ENCODE peak calls at places on chromosomes 1 and 21, in five cellular contexts. O, P, N, L and F are unnamed samples.

GRCh38 chr1:103146143-103146542 is 37.8 kb upstream of the COL11A1 start:
- DNase-seq in O (no peak), P (no peak), N (peak; percentile 29), L (no peak), F (no peak)

GRCh38 chr1:70034403-70034802 is 171.0 kb downstream of the LRRC40 start:
- DNase-seq in O (no peak), P (peak; percentile 77), N (peak; percentile 51), L (no peak), F (peak; percentile 51)

GRCh38 chr21:37793660-37794059 is 122.6 kb downstream of the KCNJ6 start:
- DNase-seq in O (no peak), P (peak; percentile 79), N (peak; percentile 36), L (no peak), F (no peak)

GRCh38 chr1:2446394-2446793 is 29.7 kb upstream of the PLCH2 start:
- DNase-seq in O (no peak), P (no peak), N (no peak), L (no peak), F (no peak)

GRCh38 chr1:17097125-17097524 is 22.1 kb downstream of the PADI2 start:
- DNase-seq in O (no peak), P (no peak), N (no peak), L (no peak), F (no peak)

GRCh38 chr1:45836451-45836850 is 33.0 kb downstream of the MAST2 start:
- DNase-seq in O (no peak), P (no peak), N (no peak), L (no peak), F (peak; percentile 68)

GRCh38 chr1:185567006-185567405 is 167.2 kb upstream of the HMCN1 start:
- DNase-seq in O (no peak), P (peak; percentile 58), N (peak; percentile 64), L (no peak), F (no peak)

GRCh38 chr21:16709866-16710550 is 802.8 kb upstream of the CXADR start:
- DNase-seq in O (peak; percentile 15), P (peak; percentile 77), N (peak; percentile 76), L (no peak), F (no peak)

GRCh38 chr1:76210130-76210529 is 135.6 kb downstream of the ST6GALNAC3 start:
- DNase-seq in O (no peak), P (no peak), N (no peak), L (no peak), F (peak; percentile 39)

GRCh38 chr1:35988237-35988636 is 57.3 kb downstream of the AGO3 start:
- DNase-seq in O (no peak), P (no peak), N (no peak), L (no peak), F (no peak)
- H3K27ac ChIP-seq in O (no peak overlapping the region), P (no peak overlapping the region), N (no peak overlapping the region), L (no peak overlapping the region), F (no peak overlapping the region)

GRCh38 chr1:39136635-39137034 is 67.9 kb upstream of the MACF1 start:
- DNase-seq in O (no peak), P (no peak), N (no peak), L (no peak), F (no peak)
- TF ChIP-seq CTCF in O (no peak), P (peak; percentile 17), N (no peak), L (no peak), F (peak; percentile 61)

GRCh38 chr1:89519779-89520358 is 4.8 kb upstream of the LRRC8B start:
- DNase-seq in O (no peak), P (peak; percentile 42), N (no peak), L (peak; percentile 24), F (peak; percentile 68)

GRCh38 chr1:89525169-89525855 is 683 bp downstream of the LRRC8B start:
- DNase-seq in O (no peak), P (no peak), N (no peak), L (no peak), F (peak; percentile 76)

GRCh38 chr1:89527256-89527655 is 2.6 kb downstream of the LRRC8B start:
- DNase-seq in O (no peak), P (no peak), N (no peak), L (no peak), F (no peak)

GRCh38 chr1:89524369-89525168 is at the start of gene LRRC8B:
- DNase-seq in O (peak; percentile 90), P (peak; percentile 71), N (peak; percentile 72), L (peak; percentile 88), F (peak; percentile 85)

GRCh38 chr1:89523597-89524368 is 846 bp upstream of the LRRC8B start:
- DNase-seq in O (no peak), P (peak; percentile 10), N (peak; percentile 46), L (peak; percentile 55), F (peak; percentile 44)
- H3K4me1 ChIP-seq in O (peaks cover 4% of the 10 kb centered on the region), P (peaks cover 2% of the 10 kb centered on the region), N (peaks cover 17% of the 10 kb centered on the region), L (peaks cover 40% of the 10 kb centered on the region), F (peaks cover 44% of the 10 kb centered on the region)

DNA sequence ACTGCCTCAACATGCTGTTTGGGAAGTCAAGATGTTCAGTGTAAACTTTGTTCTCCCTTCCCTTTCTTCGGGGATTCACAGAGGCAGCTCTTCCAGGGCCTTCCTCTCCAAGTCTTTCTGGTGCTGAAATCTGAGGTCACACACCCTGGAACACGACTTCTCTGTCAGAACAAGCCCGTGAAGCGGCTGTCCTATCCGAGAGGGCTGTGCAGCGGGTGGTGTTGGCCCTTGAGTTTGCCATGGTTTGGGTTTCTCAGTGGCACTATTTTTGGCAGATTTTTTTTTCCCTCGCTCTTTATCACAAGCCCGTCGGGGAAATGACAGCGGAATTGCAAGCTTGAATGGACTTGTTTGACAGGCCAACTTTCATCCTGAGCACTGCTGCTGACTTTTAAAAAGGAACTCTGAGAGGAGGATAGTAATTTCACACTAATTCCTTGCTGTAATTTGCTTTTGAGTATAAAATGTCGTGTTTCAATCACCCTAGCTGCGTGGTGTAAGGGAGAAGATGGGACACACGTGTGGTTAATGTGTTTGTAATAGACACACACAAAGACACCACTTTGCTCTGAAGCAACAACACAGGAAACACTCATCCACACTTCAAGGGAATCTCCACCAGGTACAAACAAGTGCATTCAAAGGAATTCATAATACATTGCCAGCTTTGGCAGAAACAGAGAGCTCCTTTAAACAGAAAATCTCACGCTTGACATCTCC is 60.1 kb upstream of the TARBP1 start:
- DNase-seq in O (peak; percentile 16), P (no peak), N (no peak), L (no peak), F (no peak)
- H3K27ac ChIP-seq in O (no peak overlapping the region), P (no peak overlapping the region), N (no peak overlapping the region), L (peak overlapping the region; percentile 19), F (no peak overlapping the region)